ENCODE peak calls at places on chromosomes 16 and 17, in seven cellular contexts. W is brain microvascular endothelial cell; M is psoas muscle; Y is progenitor cell of endocrine pancreas; C is stimulated activated CD4-positive, alpha-beta T cell treated with anti-CD3 and anti-CD28 coated beads, Interleukin-1b, Interleukin-23, amount 100 ng/mL, for 24 hours; V is activated CD4-positive, alpha-beta memory T cell treated with anti-CD3 and anti-CD28 coated beads, Interleukin-2, amount 10 ng/mL, durations not matched to agents 7 days and 5 days; B is activated CD8-positive, alpha-beta memory T cell treated with anti-CD3 and anti-CD28 coated beads for 48 hours. E is an unnamed sample.

GRCh38 chr16:1093284-1094123 is 2.5 kb downstream of the C1QTNF8 start:
- DNase-seq in W (no peak), M (no peak), Y (no peak), C (no peak), V (peak; percentile 22), B (no peak), E (no peak)

GRCh38 chr16:9836118-9836736 is 346.0 kb downstream of the GRIN2A start:
- DNase-seq in W (peak; percentile 16), M (no peak), Y (peak; percentile 37), C (no peak), V (no peak), B (no peak), E (no peak)

GRCh38 chr17:59375858-59376257 is 44.4 kb downstream of the YPEL2 start:
- DNase-seq in W (no peak), M (no peak), Y (no peak), C (no peak), V (no peak), B (no peak), E (no peak)

GRCh38 chr16:9898121-9898520 is 284.1 kb downstream of the GRIN2A start:
- DNase-seq in W (no peak), M (no peak), Y (no peak), C (no peak), V (no peak), B (no peak), E (no peak)

GRCh38 chr17:58391302-58391984 is 25.9 kb downstream of the RNF43 start:
- DNase-seq in W (peak; percentile 30), M (no peak), Y (no peak), C (no peak), V (no peak), B (no peak), E (no peak)

GRCh38 chr16:85195884-85196816 is 83.9 kb upstream of the CIBAR2 start:
- DNase-seq in W (no peak), M (peak; percentile 76), Y (no peak), C (no peak), V (no peak), B (no peak), E (peak; percentile 86)

GRCh38 chr17:79912552-79913330 is 73.5 kb upstream of the CBX4 start:
- DNase-seq in W (no peak), M (peak; percentile 30), Y (no peak), C (no peak), V (no peak), B (no peak), E (no peak)

GRCh38 chr16:19481291-19481690 is 40.6 kb downstream of the GDE1 start:
- DNase-seq in W (no peak), M (no peak), Y (no peak), C (no peak), V (no peak), B (no peak), E (no peak)

GRCh38 chr17:4048218-4048617 is 84.0 kb upstream of the ATP2A3 start:
- DNase-seq in W (no peak), M (no peak), Y (no peak), C (no peak), V (no peak), B (no peak), E (no peak)

GRCh38 chr16:23924138-23924537 is 88.4 kb downstream of the PRKCB start:
- DNase-seq in W (no peak), M (no peak), Y (no peak), C (no peak), V (no peak), B (no peak), E (no peak)

GRCh38 chr16:30104492-30104891 is 8.5 kb upstream of the YPEL3 start:
- DNase-seq in W (no peak), M (no peak), Y (no peak), C (no peak), V (no peak), B (no peak), E (no peak)

GRCh38 chr16:50763211-50763610 is 21.3 kb downstream of the CYLD start:
- DNase-seq in W (no peak), M (no peak), Y (no peak), C (no peak), V (no peak), B (no peak), E (no peak)

GRCh38 chr17:66540131-66540781 is 237.8 kb downstream of the PRKCA start:
- DNase-seq in W (peak; percentile 93), M (no peak), Y (no peak), C (no peak), V (no peak), B (no peak), E (no peak)

GRCh38 chr16:12017583-12017982 is 41.0 kb downstream of the SNX29 start:
- DNase-seq in W (peak; percentile 38), M (no peak), Y (no peak), C (no peak), V (no peak), B (no peak), E (no peak)

GRCh38 chr16:89001117-89002027 is 24.4 kb upstream of the CBFA2T3 start:
- DNase-seq in W (no peak), M (no peak), Y (no peak), C (no peak), V (no peak), B (no peak), E (no peak)

GRCh38 chr16:70685938-70686375 is at the start of gene MTSS2:
- DNase-seq in W (peak; percentile 48), M (peak; percentile 94), Y (peak; percentile 72), C (no peak), V (no peak), B (no peak), E (peak; percentile 95)

GRCh38 chr17:49216953-49217650 is 6.6 kb downstream of the ABI3 start:
- DNase-seq in W (no peak), M (peak; percentile 64), Y (no peak), C (no peak), V (no peak), B (no peak), E (no peak)

GRCh38 chr16:88133507-88133843 is 182.2 kb downstream of the BANP start:
- DNase-seq in W (no peak), M (no peak), Y (no peak), C (no peak), V (no peak), B (no peak), E (no peak)

GRCh38 chr16:69906838-69907301 is 44.3 kb upstream of the CLEC18A start:
- DNase-seq in W (peak; percentile 78), M (no peak), Y (no peak), C (no peak), V (no peak), B (no peak), E (no peak)

GRCh38 chr16:30903596-30903995 is 7.2 kb downstream of the CTF1 start:
- DNase-seq in W (no peak), M (no peak), Y (no peak), C (no peak), V (no peak), B (no peak), E (peak; percentile 67)